ENCODE peak calls at places on chromosomes 1 and 21, in four cellular contexts. One of them, this sample, is unnamed. For H3K4me1, the result is how much of the 10 kb centered on the place peaks cover.

GRCh38 chr1:177351361-177352108 is 180.8 kb downstream of the BRINP2 start:
- DNase-seq in upper lobe of right lung: peak
- DNase-seq in cardiac muscle cell: peak
- DNase-seq in testis: no peak
- DNase-seq in this sample: no peak

GRCh38 chr1:38076038-38076437 is 29.4 kb upstream of the POU3F1 start:
- DNase-seq in testis: peak
- DNase-seq in upper lobe of right lung: no peak
- DNase-seq in cardiac muscle cell: peak
- DNase-seq in this sample: no peak

GRCh38 chr1:25030674-25031589 is 100.9 kb upstream of the RUNX3 start:
- DNase-seq in upper lobe of right lung: no peak
- DNase-seq in cardiac muscle cell: no peak
- DNase-seq in testis: no peak
- DNase-seq in this sample: no peak

GRCh38 chr1:44707112-44707881 is 23.7 kb downstream of the RNU5D-1 start:
- DNase-seq in cardiac muscle cell: peak
- DNase-seq in upper lobe of right lung: no peak
- DNase-seq in testis: no peak
- DNase-seq in this sample: no peak

GRCh38 chr1:43419627-43420425 is 30.1 kb downstream of the SZT2 start:
- DNase-seq in upper lobe of right lung: no peak
- DNase-seq in cardiac muscle cell: no peak
- DNase-seq in testis: no peak
- DNase-seq in this sample: no peak

GRCh38 chr1:169146536-169147214 is 40.2 kb downstream of the ATP1B1 start:
- DNase-seq in cardiac muscle cell: no peak
- DNase-seq in testis: no peak
- DNase-seq in upper lobe of right lung: no peak
- DNase-seq in this sample: no peak

GRCh38 chr1:61981870-61982660 is 212.6 kb upstream of the L1TD1 start:
- DNase-seq in upper lobe of right lung: no peak
- DNase-seq in cardiac muscle cell: no peak
- DNase-seq in testis: no peak
- DNase-seq in this sample: no peak

GRCh38 chr21:45615145-45615711 is 28.3 kb upstream of the PCBP3 start:
- DNase-seq in cardiac muscle cell: no peak
- DNase-seq in testis: no peak
- DNase-seq in upper lobe of right lung: peak
- DNase-seq in this sample: no peak

GRCh38 chr1:177780096-177780700 is 189.7 kb downstream of the SEC16B start:
- DNase-seq in cardiac muscle cell: peak
- DNase-seq in upper lobe of right lung: no peak
- DNase-seq in testis: peak
- DNase-seq in this sample: no peak

GRCh38 chr1:83909687-83910086 is 89.2 kb downstream of the TTLL7 start:
- DNase-seq in upper lobe of right lung: no peak
- DNase-seq in cardiac muscle cell: no peak
- DNase-seq in testis: no peak
- DNase-seq in this sample: no peak

GRCh38 chr21:42317341-42317741 is 2.1 kb upstream of the TFF3 start:
- DNase-seq in testis: no peak
- DNase-seq in cardiac muscle cell: no peak
- DNase-seq in upper lobe of right lung: no peak
- DNase-seq in this sample: no peak

GRCh38 chr1:212108981-212109380 is 73.4 kb downstream of the DTL start:
- DNase-seq in testis: no peak
- DNase-seq in upper lobe of right lung: no peak
- DNase-seq in cardiac muscle cell: no peak
- DNase-seq in this sample: no peak

GRCh38 chr1:99561952-99562351 is 84.0 kb upstream of the PALMD start:
- DNase-seq in cardiac muscle cell: no peak
- DNase-seq in testis: no peak
- DNase-seq in upper lobe of right lung: no peak
- DNase-seq in this sample: no peak

GRCh38 chr21:37367758-37368535 is 1.4 kb downstream of the DYRK1A start:
- DNase-seq in upper lobe of right lung: peak
- DNase-seq in testis: peak
- DNase-seq in cardiac muscle cell: peak
- DNase-seq in this sample: no peak

GRCh38 chr1:93729502-93729901 is 47.9 kb upstream of the BCAR3 start:
- DNase-seq in upper lobe of right lung: no peak
- DNase-seq in cardiac muscle cell: no peak
- DNase-seq in testis: no peak
- DNase-seq in this sample: no peak

GRCh38 chr1:203117611-203118575 is 9.6 kb upstream of the ADORA1 start:
- DNase-seq in cardiac muscle cell: peak
- DNase-seq in upper lobe of right lung: peak
- DNase-seq in testis: peak
- DNase-seq in this sample: no peak

GRCh38 chr1:2135866-2136265 is 58.7 kb downstream of the FAAP20 start:
- DNase-seq in testis: no peak
- DNase-seq in upper lobe of right lung: peak
- DNase-seq in cardiac muscle cell: no peak
- DNase-seq in this sample: no peak

GRCh38 chr1:2137257-2138121 is 57.1 kb downstream of the FAAP20 start:
- DNase-seq in cardiac muscle cell: no peak
- DNase-seq in upper lobe of right lung: peak
- DNase-seq in testis: no peak
- DNase-seq in this sample: no peak

GRCh38 chr1:2135425-2135824 is 59.1 kb downstream of the FAAP20 start:
- DNase-seq in cardiac muscle cell: peak
- DNase-seq in testis: peak
- DNase-seq in upper lobe of right lung: peak
- DNase-seq in this sample: no peak

GRCh38 chr1:2136386-2136821 is 58.2 kb downstream of the FAAP20 start:
- DNase-seq in testis: no peak
- DNase-seq in upper lobe of right lung: peak
- DNase-seq in cardiac muscle cell: no peak
- DNase-seq in this sample: no peak

GRCh38 chr1:2136836-2137235 is 57.7 kb downstream of the FAAP20 start:
- DNase-seq in testis: no peak
- DNase-seq in cardiac muscle cell: no peak
- DNase-seq in upper lobe of right lung: no peak
- DNase-seq in this sample: no peak
- H3K27ac ChIP-seq in testis: no peak
- H3K27ac ChIP-seq in cardiac muscle cell: no peak
- H3K27ac ChIP-seq in upper lobe of right lung: peak
- H3K27ac ChIP-seq in this sample: no peak

GRCh38 chr1:154852845-154853244 is 17.2 kb downstream of the KCNN3 start:
- DNase-seq in testis: no peak
- DNase-seq in upper lobe of right lung: no peak
- DNase-seq in cardiac muscle cell: no peak
- DNase-seq in this sample: no peak

GRCh38 chr1:154857022-154857421 is 13.1 kb downstream of the KCNN3 start:
- DNase-seq in cardiac muscle cell: no peak
- DNase-seq in upper lobe of right lung: no peak
- DNase-seq in testis: no peak
- DNase-seq in this sample: no peak

GRCh38 chr1:154856544-154856943 is 13.5 kb downstream of the KCNN3 start:
- DNase-seq in upper lobe of right lung: no peak
- DNase-seq in testis: no peak
- DNase-seq in cardiac muscle cell: no peak
- DNase-seq in this sample: no peak

GRCh38 chr1:154856049-154856448 is 14.0 kb downstream of the KCNN3 start:
- DNase-seq in cardiac muscle cell: no peak
- DNase-seq in upper lobe of right lung: no peak
- DNase-seq in testis: no peak
- DNase-seq in this sample: no peak

DNA sequence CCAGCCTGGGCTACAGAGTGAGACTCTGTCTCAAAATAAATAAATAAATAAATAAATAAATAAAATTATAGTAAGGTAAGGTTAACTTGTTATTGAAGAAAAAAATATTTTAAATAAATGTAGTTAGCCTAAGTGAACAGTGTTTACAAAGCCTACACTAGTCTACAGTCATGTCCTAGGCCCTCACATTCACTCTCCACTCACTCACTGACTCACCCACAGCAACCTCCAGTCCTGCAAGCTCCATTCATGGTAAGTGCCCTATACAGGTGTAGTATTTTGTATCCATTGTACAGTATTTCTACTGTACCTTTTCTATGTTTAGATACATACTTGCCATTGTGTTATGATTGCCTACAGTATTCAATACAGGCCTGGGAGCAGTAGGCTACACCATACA is 14.9 kb downstream of the KCNN3 start:
- DNase-seq in cardiac muscle cell: no peak
- DNase-seq in testis: no peak
- DNase-seq in upper lobe of right lung: no peak
- DNase-seq in this sample: no peak
- H3K4me1 ChIP-seq in cardiac muscle cell: under half
- H3K4me1 ChIP-seq in testis: under half
- H3K4me1 ChIP-seq in upper lobe of right lung: under half
- H3K4me1 ChIP-seq in this sample: under half

DNA sequence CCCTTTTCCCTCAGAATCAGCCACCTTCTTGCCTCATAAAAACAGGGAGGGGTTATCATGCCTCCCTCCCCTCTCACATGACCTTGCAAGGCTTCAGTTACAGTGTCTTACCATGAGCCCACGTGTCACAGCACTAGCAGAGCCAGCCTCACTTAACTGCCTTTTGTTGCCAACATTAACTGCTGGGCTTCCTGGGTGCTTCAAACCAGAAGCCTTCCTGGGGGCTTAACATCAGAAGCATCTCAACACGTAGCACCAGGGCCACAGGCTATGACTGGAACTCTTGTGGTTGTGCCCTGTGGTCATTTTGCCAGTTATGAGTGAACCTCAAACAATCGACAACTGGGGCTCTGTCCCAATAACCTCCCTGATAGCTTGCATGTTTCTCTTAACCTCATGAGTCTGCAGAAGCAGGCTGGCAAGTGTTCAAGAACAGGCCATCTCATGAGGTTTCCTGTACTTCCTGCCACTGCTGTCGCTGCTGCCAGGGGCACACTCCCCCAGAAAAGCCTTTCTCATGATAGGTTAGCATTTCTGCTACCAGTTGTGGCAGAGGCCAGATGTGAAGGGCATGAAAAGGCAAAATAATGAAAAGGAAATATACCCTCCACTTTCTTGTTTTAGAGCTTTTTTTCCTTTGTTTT is 132.2 kb downstream of the GLUL start:
- DNase-seq in upper lobe of right lung: peak
- DNase-seq in testis: peak
- DNase-seq in cardiac muscle cell: peak
- DNase-seq in this sample: no peak
- H3K27ac ChIP-seq in upper lobe of right lung: peak
- H3K27ac ChIP-seq in testis: no peak
- H3K27ac ChIP-seq in cardiac muscle cell: no peak
- H3K27ac ChIP-seq in this sample: no peak

GRCh38 chr1:156506450-156506849 is 5.9 kb upstream of the MEF2D start:
- DNase-seq in testis: no peak
- DNase-seq in upper lobe of right lung: no peak
- DNase-seq in cardiac muscle cell: no peak
- DNase-seq in this sample: no peak

GRCh38 chr1:156510709-156511108 is 10.1 kb upstream of the MEF2D start:
- DNase-seq in cardiac muscle cell: peak
- DNase-seq in testis: peak
- DNase-seq in upper lobe of right lung: peak
- DNase-seq in this sample: peak

GRCh38 chr1:156508955-156509234 is 8.3 kb upstream of the MEF2D start:
- DNase-seq in cardiac muscle cell: no peak
- DNase-seq in testis: no peak
- DNase-seq in upper lobe of right lung: no peak
- DNase-seq in this sample: no peak

GRCh38 chr1:156509424-156510035 is 9.0 kb upstream of the MEF2D start:
- DNase-seq in upper lobe of right lung: peak
- DNase-seq in testis: no peak
- DNase-seq in cardiac muscle cell: no peak
- DNase-seq in this sample: no peak

DNA sequence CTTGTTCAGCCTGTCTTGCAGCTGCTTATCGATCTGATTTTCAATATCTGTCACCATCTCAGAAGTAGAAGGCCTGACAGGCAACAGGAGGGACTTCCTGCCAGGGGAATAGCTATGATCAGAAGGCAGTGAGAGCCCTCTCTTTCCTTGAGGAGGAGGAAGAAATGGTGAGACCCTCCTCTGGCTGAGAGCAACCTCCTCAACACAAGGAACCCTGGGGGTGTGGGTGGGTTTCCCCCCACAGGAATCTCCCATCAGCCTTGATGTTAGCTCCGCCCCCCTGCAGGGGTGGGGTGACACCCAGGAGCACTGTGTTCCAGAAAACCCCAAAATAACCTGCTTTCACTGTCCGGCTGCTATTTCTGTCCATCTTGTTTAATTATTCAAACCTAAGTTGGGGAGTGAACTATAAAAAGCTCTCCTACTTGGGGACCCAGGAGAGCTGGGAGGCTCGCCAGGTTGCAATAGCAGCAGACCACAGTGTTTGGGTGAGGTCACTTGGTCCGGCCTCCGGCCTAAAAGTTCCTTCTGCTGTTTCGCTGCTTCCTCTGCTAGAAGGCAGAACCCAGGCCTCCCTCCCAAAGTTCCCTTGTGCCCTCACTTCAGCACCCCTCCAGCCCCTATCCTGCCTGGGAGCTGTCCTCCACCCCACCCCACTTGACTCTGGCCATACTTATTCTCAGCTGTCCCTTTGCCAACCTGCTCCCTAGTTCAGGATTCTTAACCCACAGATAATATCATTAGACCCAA is 7.8 kb upstream of the MEF2D start:
- DNase-seq in testis: peak
- DNase-seq in cardiac muscle cell: peak
- DNase-seq in upper lobe of right lung: peak
- DNase-seq in this sample: peak
- H3K4me1 ChIP-seq in testis: half or more
- H3K4me1 ChIP-seq in cardiac muscle cell: under half
- H3K4me1 ChIP-seq in upper lobe of right lung: half or more
- H3K4me1 ChIP-seq in this sample: half or more

GRCh38 chr21:34824314-34824713 is 155.5 kb downstream of the CLIC6 start:
- DNase-seq in cardiac muscle cell: no peak
- DNase-seq in testis: no peak
- DNase-seq in upper lobe of right lung: no peak
- DNase-seq in this sample: no peak
- H3K27ac ChIP-seq in cardiac muscle cell: no peak
- H3K27ac ChIP-seq in testis: no peak
- H3K27ac ChIP-seq in upper lobe of right lung: peak
- H3K27ac ChIP-seq in this sample: no peak

DNA sequence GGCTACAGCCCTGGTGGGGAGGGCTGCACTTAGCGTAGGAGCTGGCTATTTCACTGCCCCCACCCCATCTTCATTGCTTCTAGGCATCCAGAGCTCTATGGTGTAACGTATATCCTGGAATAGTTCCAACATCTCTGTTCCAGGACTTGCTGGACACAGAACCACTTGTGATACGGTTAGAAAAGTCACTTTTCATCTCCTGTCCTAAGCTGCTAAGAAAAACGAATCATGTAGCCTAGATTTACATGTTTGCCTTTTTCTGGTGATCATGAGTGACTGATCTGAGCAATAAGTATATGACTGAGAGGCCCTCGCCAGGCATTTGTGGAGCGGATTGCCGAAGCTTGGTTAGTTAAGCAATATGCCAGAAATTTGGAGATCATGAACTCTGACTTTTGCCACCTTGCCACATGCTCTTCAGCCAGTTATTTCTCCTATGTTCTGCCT is 41.0 kb upstream of the SRP9 start:
- DNase-seq in cardiac muscle cell: peak
- DNase-seq in upper lobe of right lung: no peak
- DNase-seq in testis: no peak
- DNase-seq in this sample: no peak
- H3K4me1 ChIP-seq in cardiac muscle cell: under half
- H3K4me1 ChIP-seq in upper lobe of right lung: under half
- H3K4me1 ChIP-seq in testis: under half
- H3K4me1 ChIP-seq in this sample: under half

This sample was measured in thoracic aorta.